ENCODE peak calls at places on chromosomes 16 and 17, in eight cellular contexts. U, H, T, R, L, J, D and V are unnamed samples. For H3K36me3, the result is how much of the 10 kb centered on the place peaks cover.

GRCh38 chr16:11053916-11054460 is 109.6 kb downstream of the CLEC16A start:
- DNase-seq in U (no peak), H (no peak), T (no peak), R (no peak), L (no peak), J (no peak), D (no peak), V (no peak)

GRCh38 chr17:74274060-74274702 is at the start of gene DNAI2:
- DNase-seq in U (no peak), H (peak), T (peak), R (peak), L (no peak), J (peak), D (no peak), V (no peak)

GRCh38 chr16:23836404-23837291 is 865 bp downstream of the PRKCB start:
- DNase-seq in U (no peak), H (peak), T (no peak), R (peak), L (no peak), J (no peak), D (no peak), V (no peak)

GRCh38 chr16:35405547-35405946 is 1946.1 kb downstream of the TP53TG3F start:
- DNase-seq in U (no peak), H (no peak), T (no peak), R (no peak), L (no peak), J (no peak), D (no peak), V (no peak)

GRCh38 chr17:8916470-8916869 is 49.0 kb upstream of the PIK3R6 start:
- DNase-seq in U (no peak), H (no peak), T (no peak), R (no peak), L (no peak), J (no peak), D (no peak), V (no peak)

GRCh38 chr17:62109378-62109902 is 44.4 kb upstream of the MED13 start:
- DNase-seq in U (no peak), H (peak), T (peak), R (peak), L (peak), J (peak), D (peak), V (peak)

GRCh38 chr17:41394254-41395016 is 3.0 kb downstream of the KRT31 start:
- DNase-seq in U (no peak), H (no peak), T (no peak), R (no peak), L (no peak), J (no peak), D (no peak), V (peak)

GRCh38 chr16:53913082-53913870 is 209.3 kb downstream of the FTO start:
- DNase-seq in U (no peak), H (no peak), T (no peak), R (no peak), L (peak), J (peak), D (peak), V (peak)

GRCh38 chr16:12436201-12436657 is 367.5 kb downstream of the CPPED1 start:
- DNase-seq in U (no peak), H (peak), T (no peak), R (no peak), L (no peak), J (no peak), D (no peak), V (no peak)

GRCh38 chr16:56625140-56625942 is at the start of gene MT1E:
- DNase-seq in U (no peak), H (peak), T (peak), R (no peak), L (peak), J (peak), D (peak), V (peak)

GRCh38 chr17:29179232-29180036 is 764 bp downstream of the MYO18A start:
- DNase-seq in U (no peak), H (peak), T (peak), R (peak), L (peak), J (peak), D (no peak), V (peak)

GRCh38 chr16:67207116-67207856 is 8.4 kb downstream of the ELMO3 start:
- DNase-seq in U (no peak), H (no peak), T (peak), R (no peak), L (no peak), J (no peak), D (no peak), V (no peak)

GRCh38 chr17:50686494-50687199 is 21.1 kb downstream of the ANKRD40 start:
- DNase-seq in U (peak), H (no peak), T (peak), R (no peak), L (peak), J (peak), D (peak), V (peak)

GRCh38 chr17:67657596-67657995 is 60.1 kb upstream of the NOL11 start:
- DNase-seq in U (no peak), H (no peak), T (no peak), R (no peak), L (no peak), J (no peak), D (no peak), V (no peak)

GRCh38 chr16:8963010-8963824 is 489 bp downstream of the USP7 start:
- DNase-seq in U (no peak), H (no peak), T (peak), R (no peak), L (peak), J (no peak), D (no peak), V (no peak)

GRCh38 chr17:38328620-38329019 is 15.1 kb downstream of the GPR179 start:
- DNase-seq in U (no peak), H (no peak), T (no peak), R (no peak), L (no peak), J (no peak), D (no peak), V (no peak)

GRCh38 chr17:59561042-59561441 is 4.4 kb upstream of the DHX40 start:
- DNase-seq in U (no peak), H (peak), T (no peak), R (peak), L (peak), J (peak), D (peak), V (peak)

GRCh38 chr17:79132271-79133064 is 57.8 kb downstream of the ENGASE start:
- DNase-seq in U (no peak), H (no peak), T (no peak), R (no peak), L (no peak), J (no peak), D (no peak), V (no peak)

GRCh38 chr17:45234641-45235040 is 13.0 kb downstream of the FMNL1 start:
- DNase-seq in U (no peak), H (peak), T (no peak), R (peak), L (no peak), J (peak), D (no peak), V (no peak)

GRCh38 chr17:43661699-43662431 is at the start of gene MEOX1:
- DNase-seq in U (no peak), H (no peak), T (no peak), R (no peak), L (peak), J (no peak), D (peak), V (peak)

GRCh38 chr16:82241469-82242052 is 71.5 kb upstream of the MPHOSPH6 start:
- DNase-seq in U (no peak), H (peak), T (no peak), R (no peak), L (no peak), J (no peak), D (no peak), V (no peak)

GRCh38 chr17:35842239-35842638 is 26.5 kb downstream of the HEATR9 start:
- DNase-seq in U (no peak), H (no peak), T (no peak), R (no peak), L (no peak), J (no peak), D (no peak), V (no peak)
- H3K36me3 ChIP-seq in U (half or more), H (half or more), T (under half), R (half or more), L (half or more), J (under half), D (half or more), V (under half)

GRCh38 chr16:63925221-63925620 is 1196.6 kb downstream of the CDH11 start:
- DNase-seq in U (no peak), H (peak), T (no peak), R (no peak), L (no peak), J (no peak), D (no peak), V (no peak)

GRCh38 chr16:63922563-63922962 is 1199.3 kb downstream of the CDH11 start:
- DNase-seq in U (no peak), H (no peak), T (no peak), R (no peak), L (peak), J (no peak), D (no peak), V (no peak)

GRCh38 chr16:63921737-63922136 is 1200.1 kb downstream of the CDH11 start:
- DNase-seq in U (no peak), H (no peak), T (no peak), R (no peak), L (peak), J (no peak), D (no peak), V (no peak)
- H3K4me3 ChIP-seq in U (no peak), H (no peak), T (no peak), R (no peak), L (no peak), J (no peak), D (no peak), V (no peak)

GRCh38 chr17:32445976-32446375 is 1.7 kb downstream of the PSMD11 start:
- DNase-seq in U (no peak), H (no peak), T (no peak), R (no peak), L (peak), J (no peak), D (peak), V (peak)

GRCh38 chr17:32445497-32445896 is 1.2 kb downstream of the PSMD11 start:
- DNase-seq in U (no peak), H (no peak), T (no peak), R (no peak), L (no peak), J (no peak), D (no peak), V (no peak)

GRCh38 chr17:32444301-32445074 is at the start of gene PSMD11:
- DNase-seq in U (peak), H (peak), T (peak), R (peak), L (peak), J (peak), D (peak), V (peak)

GRCh38 chr17:32445075-32445427 is 741 bp downstream of the PSMD11 start:
- DNase-seq in U (no peak), H (peak), T (no peak), R (peak), L (peak), J (peak), D (peak), V (peak)

DNA sequence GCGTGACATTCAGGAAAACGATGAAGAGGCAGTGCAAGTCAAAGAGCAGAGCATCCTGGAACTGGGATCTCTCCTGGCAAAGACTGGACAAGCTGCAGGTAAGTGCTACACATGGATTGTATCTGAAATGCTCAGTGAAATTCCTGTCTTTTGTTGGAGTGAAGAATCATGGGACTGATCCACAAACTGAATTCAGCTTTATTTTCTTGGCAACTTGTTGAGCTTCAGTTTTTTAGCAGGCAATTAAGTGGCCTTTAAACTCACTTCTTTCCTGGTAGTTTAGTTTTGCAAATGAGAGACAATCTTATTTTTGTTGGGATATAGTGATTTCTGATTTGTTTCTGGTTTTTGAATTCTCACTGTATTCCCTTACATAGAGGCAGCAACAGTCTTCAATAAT is 2.6 kb downstream of the PSMD11 start:
- DNase-seq in U (no peak), H (no peak), T (no peak), R (no peak), L (no peak), J (no peak), D (no peak), V (no peak)
- H3K36me3 ChIP-seq in U (under half), H (under half), T (under half), R (half or more), L (under half), J (under half), D (under half), V (under half)

GRCh38 chr17:42547698-42548069 is 5.0 kb upstream of the HSD17B1 start:
- DNase-seq in U (no peak), H (no peak), T (no peak), R (no peak), L (no peak), J (no peak), D (no peak), V (no peak)
- H3K4me3 ChIP-seq in U (no peak), H (peak), T (no peak), R (no peak), L (no peak), J (no peak), D (no peak), V (no peak)

GRCh38 chr16:73191111-73192046 is 143.5 kb upstream of the ZFHX3 start:
- DNase-seq in U (no peak), H (no peak), T (no peak), R (no peak), L (no peak), J (no peak), D (no peak), V (no peak)
- H3K36me3 ChIP-seq in U (under half), H (under half), T (under half), R (under half), L (under half), J (under half), D (under half), V (under half)

DNA sequence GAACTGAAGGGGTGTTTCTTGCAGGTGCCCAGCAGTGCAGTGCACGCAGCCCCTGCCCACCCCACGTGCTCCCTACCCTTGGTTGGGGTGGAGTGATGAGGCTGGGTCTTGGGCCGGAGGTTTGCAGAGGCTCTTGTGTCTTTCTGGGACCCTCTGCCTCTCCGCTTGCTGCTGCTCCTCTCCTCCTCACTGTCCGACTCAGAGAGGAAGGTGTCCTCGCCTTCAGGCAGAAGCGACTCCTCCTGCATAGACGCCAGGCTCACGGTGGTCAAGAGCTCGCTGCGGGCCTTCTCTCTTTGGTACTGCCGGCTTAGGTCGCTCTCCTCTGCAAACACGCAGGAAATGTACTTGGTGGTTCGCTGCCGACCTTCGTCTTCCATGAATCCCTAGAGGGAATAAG is 42.9 kb downstream of the GTF3C1 start:
- DNase-seq in U (no peak), H (no peak), T (no peak), R (no peak), L (no peak), J (no peak), D (no peak), V (no peak)
- H3K4me3 ChIP-seq in U (no peak), H (no peak), T (no peak), R (no peak), L (no peak), J (no peak), D (no peak), V (no peak)

DNA sequence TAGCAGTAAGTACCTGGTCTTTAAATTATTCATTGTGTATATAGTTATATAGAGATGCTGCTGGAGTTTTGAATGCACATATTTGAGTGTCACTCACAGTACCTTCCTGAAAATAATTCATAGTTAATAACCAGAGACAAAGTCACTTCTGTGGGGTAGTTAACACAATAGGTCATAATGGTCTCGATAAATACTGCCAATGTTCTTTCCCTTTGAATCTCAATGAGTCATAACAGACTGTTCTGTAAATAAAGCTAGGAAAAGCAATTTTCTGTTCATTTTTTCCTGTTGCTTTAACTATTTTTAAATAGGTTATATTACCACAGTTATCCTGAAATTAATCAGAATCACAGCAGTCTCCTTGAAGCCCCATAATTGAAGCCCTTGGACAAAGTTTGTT is 87.2 kb downstream of the MAP2K4 start:
- DNase-seq in U (no peak), H (no peak), T (no peak), R (no peak), L (peak), J (no peak), D (no peak), V (peak)
- H3K36me3 ChIP-seq in U (under half), H (under half), T (under half), R (under half), L (under half), J (under half), D (under half), V (under half)

GRCh38 chr16:80932725-80933124 is 74.0 kb downstream of the CMC2 start:
- DNase-seq in U (peak), H (peak), T (peak), R (no peak), L (peak), J (peak), D (peak), V (peak)
- H3K4me3 ChIP-seq in U (peak), H (peak), T (peak), R (no peak), L (peak), J (no peak), D (peak), V (peak)